ENCODE peak calls at places on chromosomes 12 and 14, in ten cellular contexts. N is HFF-Myc, F is A549, R is ovary, C is fibroblast of pulmonary artery, E is fibroblast of mammary gland, P is bronchial epithelial cell, H is AG09309, M is astrocyte of the spinal cord, G is endothelial cell of umbilical vein. O is an unnamed sample.
A peak's percentile ranks its signal among the peaks of the same experiment; 100 is the strongest.

GRCh38 chr14:93538411-93538810 is 107.7 kb downstream of the UNC79 start:
- DNase-seq in P (no peak), C (peak; percentile 2), R (no peak), N (no peak), F (peak; percentile 67), E (peak; percentile 28), H (no peak), G (no peak), M (no peak), O (no peak)

GRCh38 chr12:52865090-52865944 is 16.5 kb upstream of the KRT78 start:
- DNase-seq in N (no peak), F (peak; percentile 92), M (peak; percentile 66), H (no peak), G (peak; percentile 75), E (peak; percentile 69), R (no peak), P (peak; percentile 79), C (peak; percentile 80), O (no peak)

GRCh38 chr14:93068721-93069120 is 47.0 kb downstream of the ITPK1 start:
- DNase-seq in F (no peak), E (no peak), C (no peak), R (no peak), H (no peak), N (no peak), G (no peak), P (no peak), M (no peak), O (no peak)

GRCh38 chr14:20680843-20681347 is 3.5 kb upstream of the RNASE4 start:
- DNase-seq in P (no peak), R (no peak), N (no peak), H (no peak), M (no peak), E (no peak), F (no peak), C (no peak), G (no peak), O (no peak)

GRCh38 chr14:36805116-36805515 is 143.5 kb downstream of the PAX9 start:
- DNase-seq in G (no peak), M (peak; percentile 10), F (no peak), E (peak; percentile 17), H (no peak), N (no peak), R (no peak), P (no peak), C (no peak), O (no peak)

GRCh38 chr14:51677276-51677675 is 25.6 kb downstream of the FRMD6 start:
- DNase-seq in M (peak; percentile 79), C (peak; percentile 58), F (no peak), G (no peak), N (peak; percentile 30), H (no peak), E (peak; percentile 84), R (no peak), P (no peak), O (no peak)

GRCh38 chr12:62604856-62605255 is 138.2 kb downstream of the MON2 start:
- DNase-seq in C (peak; percentile 31), N (no peak), M (peak; percentile 37), H (no peak), E (peak; percentile 40), F (peak; percentile 57), G (peak; percentile 44), R (no peak), P (peak; percentile 19), O (no peak)

GRCh38 chr12:110699591-110700445 is 10.9 kb upstream of the HVCN1 start:
- DNase-seq in P (no peak), C (no peak), F (peak; percentile 35), M (no peak), R (no peak), N (no peak), G (no peak), E (no peak), H (no peak), O (no peak)

GRCh38 chr12:105445261-105446015 is 114.9 kb downstream of the C12orf75 start:
- DNase-seq in P (peak; percentile 45), H (peak; percentile 20), F (peak; percentile 40), N (no peak), C (peak; percentile 85), G (peak; percentile 98), M (peak; percentile 41), E (no peak), R (no peak), O (peak; percentile 75)

GRCh38 chr12:75781532-75782046 is 250.0 kb downstream of the PHLDA1 start:
- DNase-seq in P (peak; percentile 99), N (no peak), G (peak; percentile 94), C (peak; percentile 96), M (peak; percentile 27), E (peak; percentile 53), F (peak; percentile 64), R (no peak), H (no peak), O (peak; percentile 81)

GRCh38 chr14:79028281-79028680 is 858.1 kb downstream of the NRXN3 start:
- DNase-seq in E (no peak), M (no peak), P (peak; percentile 59), N (no peak), C (peak; percentile 24), G (no peak), R (no peak), H (no peak), F (no peak), O (no peak)

GRCh38 chr12:11862794-11863193 is 207.9 kb upstream of the BCL2L14 start:
- DNase-seq in F (no peak), R (no peak), E (peak; percentile 64), H (no peak), M (peak; percentile 65), P (no peak), N (no peak), C (peak; percentile 45), G (peak; percentile 69), O (no peak)

GRCh38 chr12:46401703-46402102 is 29.1 kb upstream of the SLC38A2 start:
- DNase-seq in M (peak; percentile 61), C (peak; percentile 72), E (peak; percentile 85), P (no peak), F (no peak), R (peak; percentile 56), G (peak; percentile 49), H (no peak), N (no peak), O (no peak)

GRCh38 chr12:98998697-98999299 is 353.7 kb downstream of the APAF1 start:
- DNase-seq in F (peak; percentile 47), G (peak; percentile 49), C (peak; percentile 65), H (peak; percentile 28), E (peak; percentile 53), N (peak; percentile 22), M (peak; percentile 50), P (peak; percentile 45), R (no peak), O (peak; percentile 9)

GRCh38 chr12:130876297-130876696 is 4.4 kb downstream of the RAN start:
- DNase-seq in G (no peak), F (no peak), C (no peak), E (no peak), M (no peak), P (no peak), N (no peak), R (no peak), H (no peak), O (no peak)

GRCh38 chr14:20454359-20454644 is 310 bp downstream of the OSGEP start:
- DNase-seq in N (no peak), M (no peak), C (no peak), H (no peak), F (peak; percentile 93), E (peak; percentile 80), P (peak; percentile 82), R (no peak), G (peak; percentile 93), O (peak; percentile 93)

GRCh38 chr14:54257424-54257823 is 139.4 kb upstream of the CDKN3 start:
- DNase-seq in M (no peak), R (no peak), N (no peak), P (no peak), H (no peak), G (no peak), C (no peak), F (no peak), E (no peak), O (peak; percentile 97)
- H3K4me3 ChIP-seq in M (no peak overlapping the region), R (no peak overlapping the region), N (no peak overlapping the region), P (no peak overlapping the region), H (no peak overlapping the region), G (no peak overlapping the region), C (no peak overlapping the region), F (no peak overlapping the region), E (no peak overlapping the region), O (no peak overlapping the region)

GRCh38 chr12:55973598-55974307 is at the start of gene RAB5B:
- DNase-seq in R (peak; percentile 99), N (peak; percentile 100), H (peak; percentile 100), P (peak; percentile 100), E (peak; percentile 100), M (peak; percentile 100), C (peak; percentile 100), F (peak; percentile 100), G (peak; percentile 100), O (peak; percentile 100)
- TF ChIP-seq CTCF in R (no peak), N (no peak), H (no peak), P (no peak), E (no peak), M (no peak), C (peak; percentile 31), F (no peak), G (no peak), O (peak; percentile 34)

GRCh38 chr12:132618683-132619043 is at the start of gene P2RX2:
- DNase-seq in G (no peak), H (no peak), M (no peak), N (no peak), F (no peak), P (no peak), R (no peak), E (no peak), C (no peak), O (no peak)
- H3K4me3 ChIP-seq in G (no peak within 1 kb of the TSS), H (no peak within 1 kb of the TSS), M (no peak within 1 kb of the TSS), N (no peak within 1 kb of the TSS), F (peak within 1 kb of the TSS; percentile 46), P (no peak within 1 kb of the TSS), R (no peak within 1 kb of the TSS), E (no peak within 1 kb of the TSS), C (no peak within 1 kb of the TSS), O (no peak within 1 kb of the TSS)

DNA sequence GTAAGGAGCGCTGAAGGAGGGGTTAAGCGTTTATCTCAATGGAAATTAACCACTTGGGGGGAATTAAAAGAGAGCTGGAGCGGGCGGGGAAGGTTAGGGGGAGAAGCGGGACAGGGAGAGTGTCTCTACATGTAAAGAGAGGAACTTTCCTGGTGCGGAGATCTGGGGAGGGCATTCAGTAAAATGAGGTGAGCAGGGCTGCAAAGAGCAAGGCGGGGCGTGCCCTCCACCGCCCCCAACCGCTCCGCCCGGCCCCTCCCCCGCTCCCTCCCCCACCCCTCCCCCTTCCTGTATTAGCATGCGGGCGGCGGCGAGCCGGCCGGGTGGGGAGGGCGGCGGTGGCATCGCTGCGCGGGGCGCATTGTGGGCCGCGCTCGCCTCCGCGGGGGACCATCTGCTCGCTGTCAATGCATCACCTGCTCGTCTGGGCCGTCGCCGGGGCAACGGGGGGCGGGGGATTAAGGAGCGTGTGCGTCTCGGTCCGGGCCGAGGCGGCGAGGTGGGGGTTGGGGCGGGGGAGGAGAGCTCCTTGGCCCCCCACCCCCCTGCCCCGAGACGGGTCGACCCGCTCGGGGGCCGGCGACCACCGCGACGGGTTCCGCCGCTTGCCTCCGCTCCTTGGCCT is 498 bp downstream of the C12orf42 start:
- DNase-seq in H (no peak), R (no peak), E (no peak), P (no peak), M (no peak), N (no peak), F (peak; percentile 14), C (no peak), G (no peak), O (no peak)
- TF ChIP-seq CTCF in H (no peak), R (no peak), E (no peak), P (no peak), M (no peak), N (no peak), F (no peak), C (no peak), G (no peak), O (no peak)